ENCODE peak calls at places on chromosome 11, in four cellular contexts. V, L, X and D are unnamed samples.

GRCh38 chr11:44309483-44310197 is at the start of gene ALX4:
- DNase-seq in V (no peak), L (peak), X (no peak), D (no peak)

GRCh38 chr11:124839972-124840621 is 25.1 kb upstream of the ROBO3 start:
- DNase-seq in V (no peak), L (peak), X (no peak), D (no peak)

GRCh38 chr11:61815790-61816735 is 740 bp downstream of the FADS1 start:
- DNase-seq in V (peak), L (peak), X (peak), D (no peak)

GRCh38 chr11:125886997-125887372 is 483 bp upstream of the HYLS1 start:
- DNase-seq in V (no peak), L (no peak), X (no peak), D (no peak)

GRCh38 chr11:36385121-36385530 is 89.0 kb downstream of the PRR5L start:
- DNase-seq in V (peak), L (no peak), X (no peak), D (no peak)

GRCh38 chr11:61293869-61294716 is 1.0 kb downstream of the VWCE start:
- DNase-seq in V (peak), L (peak), X (peak), D (no peak)

GRCh38 chr11:31141804-31142203 is 227.7 kb downstream of the DCDC1 start:
- DNase-seq in V (no peak), L (no peak), X (no peak), D (no peak)

GRCh38 chr11:128837627-128838026 is 29.5 kb downstream of the KCNJ1 start:
- DNase-seq in V (no peak), L (no peak), X (no peak), D (no peak)

GRCh38 chr11:63847363-63847762 is 8.5 kb downstream of the MARK2 start:
- DNase-seq in V (no peak), L (no peak), X (no peak), D (no peak)

GRCh38 chr11:24043842-24044241 is 453.0 kb upstream of the LUZP2 start:
- DNase-seq in V (no peak), L (no peak), X (no peak), D (no peak)

GRCh38 chr11:116773203-116774112 is 671 bp upstream of the BUD13 start:
- DNase-seq in V (no peak), L (no peak), X (no peak), D (peak)

GRCh38 chr11:98137437-98137836 is 883.3 kb upstream of the CNTN5 start:
- DNase-seq in V (no peak), L (no peak), X (no peak), D (no peak)

GRCh38 chr11:48096588-48097525 is 116.5 kb downstream of the PTPRJ start:
- DNase-seq in V (peak), L (peak), X (peak), D (no peak)

GRCh38 chr11:118241191-118242098 is 10.7 kb downstream of the MPZL3 start:
- DNase-seq in V (no peak), L (no peak), X (peak), D (no peak)

GRCh38 chr11:61315260-61315659 is 17.6 kb downstream of the DDB1 start:
- DNase-seq in V (no peak), L (no peak), X (no peak), D (no peak)

GRCh38 chr11:2929511-2929879 is 275 bp upstream of the PHLDA2 start:
- DNase-seq in V (no peak), L (no peak), X (no peak), D (no peak)

GRCh38 chr11:105991888-105992287 is 30.2 kb downstream of the MSANTD4 start:
- DNase-seq in V (no peak), L (no peak), X (no peak), D (no peak)

GRCh38 chr11:100808904-100809491 is 121.9 kb downstream of the ARHGAP42 start:
- DNase-seq in V (no peak), L (no peak), X (no peak), D (no peak)

GRCh38 chr11:117833401-117833891 is 8.9 kb upstream of the FXYD2 start:
- DNase-seq in V (peak), L (peak), X (no peak), D (no peak)

GRCh38 chr11:127496165-127496564 is 495.6 kb upstream of the KIRREL3 start:
- DNase-seq in V (no peak), L (no peak), X (no peak), D (no peak)

GRCh38 chr11:130344846-130345245 is 30.1 kb upstream of the ZBTB44 start:
- DNase-seq in V (no peak), L (no peak), X (no peak), D (no peak)

GRCh38 chr11:2380807-2381350 is 3.8 kb downstream of the CD81 start:
- DNase-seq in V (no peak), L (no peak), X (no peak), D (no peak)

GRCh38 chr11:12090761-12091261 is 19.6 kb upstream of the MICAL2 start:
- DNase-seq in V (no peak), L (no peak), X (no peak), D (no peak)

GRCh38 chr11:110162216-110162615 is 69.0 kb downstream of the ZC3H12C start:
- DNase-seq in V (no peak), L (no peak), X (no peak), D (no peak)

GRCh38 chr11:86377972-86378371 is 3.3 kb downstream of the CCDC81 start:
- DNase-seq in V (no peak), L (no peak), X (no peak), D (no peak)

GRCh38 chr11:10502770-10503169 is 38.2 kb downstream of the RNF141 start:
- DNase-seq in V (no peak), L (no peak), X (no peak), D (no peak)

GRCh38 chr11:46112961-46113617 is 8.2 kb downstream of the PHF21A start:
- DNase-seq in V (no peak), L (no peak), X (peak), D (no peak)

GRCh38 chr11:41047229-41047628 is 412.2 kb downstream of the LRRC4C start:
- DNase-seq in V (no peak), L (no peak), X (no peak), D (no peak)

GRCh38 chr11:41039592-41039991 is 419.9 kb downstream of the LRRC4C start:
- DNase-seq in V (no peak), L (no peak), X (no peak), D (no peak)

GRCh38 chr11:41040474-41040873 is 419.0 kb downstream of the LRRC4C start:
- DNase-seq in V (no peak), L (no peak), X (no peak), D (no peak)

DNA sequence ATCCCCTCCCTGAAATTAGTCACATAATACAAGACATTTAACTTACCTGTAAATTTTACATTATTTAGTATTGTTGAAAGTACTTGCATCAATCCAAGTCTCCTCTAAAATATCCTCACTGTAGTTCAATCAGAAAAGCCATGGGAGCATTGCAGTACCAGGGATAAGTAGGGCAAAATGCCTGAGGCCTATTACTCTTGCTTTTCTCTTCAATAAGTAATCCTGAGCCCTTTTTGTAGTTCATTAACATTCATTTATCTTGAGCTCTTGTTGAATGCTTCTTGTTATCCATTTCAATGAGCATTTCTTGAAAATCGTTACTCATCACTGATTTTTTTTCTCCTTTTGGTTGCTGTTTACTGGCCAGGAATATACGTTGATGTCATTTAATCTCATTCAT is 414.7 kb downstream of the LRRC4C start:
- DNase-seq in V (no peak), L (no peak), X (no peak), D (no peak)
- H3K4me3 ChIP-seq in V (no peak), L (no peak), X (no peak), D (no peak)

DNA sequence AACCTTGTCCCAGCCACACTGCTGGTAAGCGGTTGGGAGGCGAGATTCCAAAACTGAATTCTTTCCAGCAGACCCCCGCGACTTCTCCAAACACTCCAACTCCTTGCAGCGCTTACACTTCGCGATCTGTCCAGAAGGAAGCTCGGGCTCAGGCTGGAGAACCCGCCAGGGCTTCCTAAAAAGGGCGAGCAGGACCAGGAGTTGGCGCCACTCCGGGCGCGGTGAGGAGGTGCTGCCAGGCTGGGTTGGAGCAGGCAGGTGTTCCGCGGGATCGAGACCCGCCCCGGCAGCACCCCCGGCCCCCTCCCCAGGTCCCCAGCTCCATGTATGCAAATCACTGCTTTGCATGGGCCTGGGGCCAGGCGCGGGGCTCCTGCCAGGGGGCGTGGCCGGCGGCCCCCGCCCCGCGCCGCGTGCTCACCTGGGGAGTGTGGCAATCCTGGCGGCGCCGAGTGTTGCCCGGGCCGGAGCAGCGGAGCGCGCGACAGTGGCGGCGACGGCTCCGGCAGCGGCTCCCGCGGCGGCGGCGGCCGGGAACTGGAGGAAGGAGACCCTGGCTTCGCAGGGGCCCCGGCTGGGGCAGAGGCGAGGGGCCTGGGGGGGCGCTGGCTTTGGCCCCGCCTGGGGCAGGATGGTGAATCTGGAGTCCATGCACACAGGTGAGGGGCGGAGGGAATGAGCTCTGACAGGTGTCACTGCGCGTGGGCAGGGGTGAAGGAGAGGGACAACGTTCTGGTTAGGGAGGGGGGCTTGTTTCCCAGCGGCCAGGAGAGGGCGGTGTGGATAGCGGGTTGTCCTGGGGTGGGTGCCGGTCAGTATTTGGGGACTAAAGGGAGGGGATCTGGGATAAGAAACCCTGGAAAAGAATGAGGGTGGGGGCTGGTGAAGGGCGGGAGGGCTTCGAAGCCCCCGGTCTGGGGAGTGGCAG is at the start of gene POU2F3:
- DNase-seq in V (peak), L (peak), X (no peak), D (no peak)
- TF ChIP-seq CTCF in V (peak), L (peak), X (peak), D (no peak)

GRCh38 chr11:64865286-64866172 is 12.9 kb downstream of the EHD1 start:
- DNase-seq in V (no peak), L (no peak), X (no peak), D (no peak)
- H3K4me3 ChIP-seq in V (no peak), L (no peak), X (no peak), D (peak)

GRCh38 chr11:114156131-114156581 is 96.6 kb downstream of the ZBTB16 start:
- DNase-seq in V (no peak), L (no peak), X (no peak), D (no peak)
- TF ChIP-seq CTCF in V (no peak), L (no peak), X (no peak), D (no peak)

DNA sequence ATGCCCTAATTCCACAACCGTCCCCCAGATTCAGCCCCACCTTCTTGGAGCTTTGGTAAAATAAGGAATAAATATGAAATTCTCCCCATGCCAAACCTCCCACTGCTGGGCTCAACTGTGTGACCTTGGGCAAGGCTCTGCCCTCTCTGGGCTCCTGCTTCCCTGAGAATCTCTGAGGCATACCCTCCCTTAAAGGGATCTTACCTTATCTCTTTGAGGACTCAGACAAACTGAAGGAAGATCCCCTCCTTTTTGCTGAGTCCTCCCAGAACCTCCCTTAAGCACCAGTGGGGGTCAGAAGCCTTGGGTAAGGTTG is 2.7 kb downstream of the CD248 start:
- DNase-seq in V (no peak), L (no peak), X (no peak), D (no peak)
- H3K4me3 ChIP-seq in V (no peak), L (peak), X (peak), D (no peak)

DNA sequence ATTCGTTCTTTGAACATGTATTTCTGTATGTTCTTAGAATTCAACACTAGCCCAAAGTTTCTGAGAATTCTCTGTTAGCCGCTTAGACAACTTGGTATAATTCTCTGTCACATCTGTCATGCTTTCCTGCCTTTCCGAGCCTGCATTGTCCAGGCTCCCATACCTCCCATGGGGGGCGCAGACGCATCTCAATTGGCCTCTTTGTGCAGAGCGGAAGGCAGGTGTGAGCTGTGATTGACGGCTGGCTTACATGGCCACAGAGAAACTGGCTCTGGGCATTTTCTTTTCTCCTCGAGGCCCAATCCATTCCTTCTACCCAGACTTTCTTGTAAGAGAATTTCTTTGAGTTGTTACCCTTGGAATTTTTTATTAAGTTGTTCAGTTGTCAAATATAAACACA is 132.7 kb upstream of the SESN3 start:
- DNase-seq in V (peak), L (no peak), X (peak), D (no peak)
- TF ChIP-seq CTCF in V (peak), L (peak), X (peak), D (no peak)